ENCODE peak calls at places on chromosomes 16 and 17, in four cellular contexts. One of them, this sample, is unnamed.

GRCh38 chr16:69926241-69926640 is 24.9 kb upstream of the CLEC18A start:
- DNase-seq in iPS-NIHi11: no peak
- DNase-seq in kidney tubule cell: peak; percentile 6
- DNase-seq in SW480: no peak
- DNase-seq in this sample: no peak

GRCh38 chr17:58335779-58336455 is 7.3 kb upstream of the TSPOAP1 start:
- DNase-seq in kidney tubule cell: no peak
- DNase-seq in iPS-NIHi11: no peak
- DNase-seq in SW480: peak; percentile 76
- DNase-seq in this sample: no peak

GRCh38 chr17:80477647-80478478 is 1.5 kb upstream of the NPTX1 start:
- DNase-seq in kidney tubule cell: peak; percentile 23
- DNase-seq in iPS-NIHi11: peak; percentile 87
- DNase-seq in SW480: no peak
- DNase-seq in this sample: peak; percentile 51

GRCh38 chr17:4407851-4408250 is 25.9 kb upstream of the SPNS3 start:
- DNase-seq in SW480: no peak
- DNase-seq in kidney tubule cell: no peak
- DNase-seq in iPS-NIHi11: peak; percentile 10
- DNase-seq in this sample: no peak

GRCh38 chr17:2435852-2436251 is 35.0 kb upstream of the MNT start:
- DNase-seq in kidney tubule cell: no peak
- DNase-seq in iPS-NIHi11: no peak
- DNase-seq in SW480: no peak
- DNase-seq in this sample: no peak

GRCh38 chr16:84650062-84650991 is 2.0 kb downstream of the KLHL36 start:
- DNase-seq in SW480: no peak
- DNase-seq in kidney tubule cell: peak; percentile 96
- DNase-seq in iPS-NIHi11: no peak
- DNase-seq in this sample: peak; percentile 37

GRCh38 chr17:2059125-2059836 is 4.4 kb downstream of the HIC1 start:
- DNase-seq in kidney tubule cell: no peak
- DNase-seq in SW480: no peak
- DNase-seq in iPS-NIHi11: no peak
- DNase-seq in this sample: no peak

GRCh38 chr17:46832945-46833839 is 14.7 kb upstream of the WNT3 start:
- DNase-seq in SW480: no peak
- DNase-seq in kidney tubule cell: peak; percentile 73
- DNase-seq in iPS-NIHi11: no peak
- DNase-seq in this sample: no peak

GRCh38 chr17:8713315-8713714 is 31.3 kb downstream of the CCDC42 start:
- DNase-seq in iPS-NIHi11: no peak
- DNase-seq in SW480: no peak
- DNase-seq in kidney tubule cell: no peak
- DNase-seq in this sample: no peak

GRCh38 chr17:39270923-39271322 is 45.2 kb upstream of the STAC2 start:
- DNase-seq in kidney tubule cell: peak; percentile 18
- DNase-seq in SW480: peak; percentile 28
- DNase-seq in iPS-NIHi11: no peak
- DNase-seq in this sample: peak; percentile 20

GRCh38 chr16:74811911-74812310 is 37.3 kb upstream of the FA2H start:
- DNase-seq in iPS-NIHi11: no peak
- DNase-seq in SW480: no peak
- DNase-seq in kidney tubule cell: no peak
- DNase-seq in this sample: no peak

GRCh38 chr16:9706217-9706616 is 476.0 kb downstream of the GRIN2A start:
- DNase-seq in iPS-NIHi11: no peak
- DNase-seq in kidney tubule cell: peak; percentile 1
- DNase-seq in SW480: peak; percentile 10
- DNase-seq in this sample: no peak

GRCh38 chr16:22284637-22285515 is 12.3 kb upstream of the POLR3E start:
- DNase-seq in SW480: no peak
- DNase-seq in kidney tubule cell: no peak
- DNase-seq in iPS-NIHi11: no peak
- DNase-seq in this sample: no peak